ENCODE peak calls at places on chromosomes 13 and 19, in seven cellular contexts. P is cardiac fibroblast, J is spleen, K is GM13977, H is H9, N is body of pancreas, Z is ovary. D is an unnamed sample.

GRCh38 chr19:36686365-36687213 is 823 bp upstream of the ZNF567 start:
- DNase-seq in P (peak; percentile 9), N (peak; percentile 27), Z (peak; percentile 46), K (peak; percentile 27), J (no peak), H (no peak), D (no peak)

GRCh38 chr13:111006508-111007031 is 91.7 kb upstream of the ANKRD10 start:
- DNase-seq in H (no peak), P (peak; percentile 79), Z (peak; percentile 77), J (no peak), N (peak; percentile 72), K (no peak), D (no peak)

GRCh38 chr13:67221630-67222226 is 8.4 kb downstream of the PCDH9 start:
- DNase-seq in P (no peak), J (no peak), N (no peak), K (no peak), H (no peak), Z (no peak), D (no peak)

GRCh38 chr19:45419396-45419795 is 4.3 kb downstream of the ERCC1 start:
- DNase-seq in J (peak; percentile 86), H (no peak), Z (no peak), K (peak; percentile 81), N (no peak), P (no peak), D (peak; percentile 78)

GRCh38 chr13:26133286-26133685 is 81.5 kb upstream of the SHISA2 start:
- DNase-seq in H (no peak), K (no peak), N (no peak), P (peak; percentile 8), J (no peak), Z (no peak), D (no peak)

GRCh38 chr19:2754659-2755447 is 15.0 kb upstream of the SLC39A3 start:
- DNase-seq in N (no peak), P (no peak), K (no peak), H (no peak), J (no peak), Z (no peak), D (no peak)

GRCh38 chr19:50695251-50696064 is 24.1 kb downstream of the SHANK1 start:
- DNase-seq in J (no peak), H (no peak), Z (no peak), P (no peak), K (peak; percentile 68), N (no peak), D (peak; percentile 84)

GRCh38 chr19:19347401-19347800 is 26.8 kb downstream of the MAU2 start:
- DNase-seq in N (no peak), P (no peak), K (no peak), Z (no peak), H (no peak), J (no peak), D (no peak)

GRCh38 chr19:498977-499623 is 2.8 kb downstream of the MADCAM1 start:
- DNase-seq in P (no peak), H (peak; percentile 35), J (no peak), Z (no peak), N (no peak), K (no peak), D (no peak)

GRCh38 chr13:77697208-77698103 is at the start of gene SLAIN1:
- DNase-seq in Z (peak; percentile 72), P (no peak), J (peak; percentile 95), H (peak; percentile 96), K (peak; percentile 96), N (peak; percentile 87), D (peak; percentile 97)

GRCh38 chr13:102310691-102311432 is 91.0 kb downstream of the FGF14 start:
- DNase-seq in N (no peak), K (no peak), P (peak; percentile 62), H (no peak), Z (no peak), J (no peak), D (no peak)

GRCh38 chr13:29165840-29166239 is 345.7 kb downstream of the MTUS2 start:
- DNase-seq in J (no peak), H (no peak), N (no peak), Z (no peak), P (no peak), K (no peak), D (no peak)

GRCh38 chr19:48591021-48591420 is 15.5 kb upstream of the SPACA4 start:
- DNase-seq in K (no peak), H (no peak), J (no peak), P (peak; percentile 23), N (no peak), Z (no peak), D (no peak)
- TF ChIP-seq CTCF in K (no peak), H (peak; percentile 40), J (no peak), P (no peak), N (no peak), Z (no peak), D (no peak)

GRCh38 chr13:23087884-23088283 is 92.9 kb upstream of the SGCG start:
- DNase-seq in Z (no peak), K (no peak), J (no peak), N (peak; percentile 24), H (peak; percentile 53), P (peak; percentile 22), D (peak; percentile 34)
- TF ChIP-seq CTCF in Z (no peak), K (peak; percentile 44), J (peak; percentile 21), N (peak; percentile 30), H (peak; percentile 73), P (peak; percentile 44), D (no peak)

DNA sequence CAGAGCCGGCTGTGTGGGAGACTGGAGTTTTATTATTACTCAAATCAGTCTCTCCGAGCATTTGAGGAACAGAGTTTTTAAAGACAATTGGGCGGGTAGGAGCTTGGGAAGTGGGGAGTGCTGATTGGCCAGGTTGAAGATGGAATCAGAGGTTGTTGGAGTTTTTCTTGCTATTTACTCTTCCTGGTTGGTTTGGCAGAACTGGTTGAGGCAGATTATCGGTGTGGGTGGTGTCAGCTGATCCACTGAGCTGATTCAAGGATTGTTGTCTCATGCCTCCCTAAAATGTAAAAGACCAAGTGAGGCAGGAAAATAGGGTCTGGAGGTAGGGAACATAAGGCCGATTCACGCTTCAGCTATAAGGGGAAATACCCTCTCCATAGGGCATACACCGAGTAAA is 1.3 kb upstream of the TDRD12 start:
- DNase-seq in Z (no peak), P (no peak), J (no peak), H (no peak), K (no peak), N (no peak), D (no peak)
- TF ChIP-seq CTCF in Z (no peak), P (no peak), J (no peak), H (no peak), K (no peak), N (no peak), D (no peak)

DNA sequence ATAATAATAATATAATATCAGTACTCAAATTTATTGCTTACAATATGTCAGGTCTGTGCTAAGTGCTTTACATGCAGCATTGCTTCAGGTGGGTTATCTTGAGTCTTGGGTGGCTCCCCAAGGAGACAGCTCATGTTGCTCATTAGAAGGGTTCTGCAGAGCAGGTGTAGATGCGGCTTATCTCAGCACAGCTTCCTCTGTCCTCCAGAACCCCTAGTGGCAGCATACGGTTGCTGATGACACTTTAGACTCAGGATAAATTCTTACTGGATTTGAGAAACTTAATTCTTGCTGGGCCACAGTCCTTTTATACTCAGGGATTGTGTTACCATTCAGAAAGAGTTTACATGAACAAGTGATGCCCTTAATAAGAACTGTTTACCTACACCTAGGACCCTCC is 8.9 kb downstream of the COG3 start:
- DNase-seq in J (no peak), K (peak; percentile 27), Z (no peak), N (no peak), P (no peak), H (peak; percentile 37), D (no peak)
- TF ChIP-seq CTCF in J (no peak), K (peak; percentile 43), Z (no peak), N (peak; percentile 6), P (peak; percentile 26), H (peak; percentile 63), D (peak; percentile 22)

GRCh38 chr13:99605417-99606321 is 104.4 kb downstream of the TM9SF2 start:
- DNase-seq in N (peak; percentile 68), P (no peak), H (peak; percentile 80), J (peak; percentile 89), K (peak; percentile 58), Z (peak; percentile 41), D (peak; percentile 69)
- TF ChIP-seq CTCF in N (peak; percentile 43), P (peak; percentile 11), H (peak; percentile 52), J (peak; percentile 18), K (peak; percentile 3), Z (no peak), D (no peak)

GRCh38 chr19:43101950-43102349 is 19.4 kb upstream of the PSG2 start:
- DNase-seq in Z (no peak), P (no peak), K (no peak), N (no peak), J (no peak), H (no peak), D (no peak)
- TF ChIP-seq CTCF in Z (no peak), P (peak; percentile 12), K (no peak), N (no peak), J (no peak), H (no peak), D (no peak)

GRCh38 chr19:49469828-49470614 is 4.0 kb upstream of the FLT3LG start:
- DNase-seq in P (no peak), K (peak; percentile 85), H (peak; percentile 44), N (no peak), J (peak; percentile 94), Z (no peak), D (peak; percentile 89)
- TF ChIP-seq CTCF in P (peak; percentile 12), K (peak; percentile 89), H (peak; percentile 43), N (no peak), J (peak; percentile 54), Z (no peak), D (peak; percentile 72)